ENCODE peak calls at places on chromosomes 13 and 19, in six cellular contexts. Q is glutamatergic neuron, W is activated T-cell treated with anti-CD3 and anti-CD28 coated beads for 1 hour, M is AG09319, D is glomerular endothelial cell, H is right cardiac atrium. G is an unnamed sample.

GRCh38 chr19:9797871-9798270 is 21.0 kb downstream of the FBXL12 start:
- DNase-seq in D (no peak), H (no peak), Q (no peak), M (no peak), W (no peak), G (no peak)

GRCh38 chr19:48844472-48844871 is 8.2 kb upstream of the HSD17B14 start:
- DNase-seq in M (no peak), D (no peak), W (no peak), H (no peak), Q (no peak), G (no peak)

GRCh38 chr13:98273824-98274786 is 97.0 kb upstream of the RNF113B start:
- DNase-seq in W (no peak), Q (peak), M (no peak), H (no peak), D (no peak), G (no peak)

GRCh38 chr13:111038887-111039286 is 76.2 kb upstream of the ARHGEF7 start:
- DNase-seq in H (no peak), Q (no peak), M (no peak), D (no peak), W (no peak), G (no peak)

GRCh38 chr19:5804516-5805464 is at the start of gene NRTN:
- DNase-seq in Q (peak), M (no peak), H (peak), W (peak), D (no peak), G (peak)

GRCh38 chr19:57110592-57111328 is 9.0 kb upstream of the USP29 start:
- DNase-seq in D (no peak), Q (no peak), M (no peak), H (no peak), W (no peak), G (no peak)

GRCh38 chr19:43474986-43475705 is 9.7 kb upstream of the LYPD3 start:
- DNase-seq in D (peak), H (peak), M (peak), W (peak), Q (peak), G (peak)

GRCh38 chr13:32917504-32917903 is 98.7 kb upstream of the KL start:
- DNase-seq in H (no peak), M (no peak), D (no peak), W (no peak), Q (no peak), G (no peak)

GRCh38 chr19:13428352-13428751 is 77.9 kb downstream of the CACNA1A start:
- DNase-seq in H (no peak), M (no peak), W (no peak), D (no peak), Q (peak), G (peak)

GRCh38 chr19:46850228-46851203 is at the start of gene AP2S1:
- DNase-seq in W (peak), M (peak), D (peak), H (peak), Q (peak), G (peak)

GRCh38 chr19:33654840-33655508 is 33.2 kb downstream of the CHST8 start:
- DNase-seq in M (no peak), Q (no peak), H (no peak), D (no peak), W (no peak), G (no peak)

GRCh38 chr13:41465215-41465907 is 8.0 kb downstream of the RGCC start:
- DNase-seq in M (no peak), H (peak), W (peak), Q (no peak), D (peak), G (peak)

GRCh38 chr19:45976180-45976579 is 2.5 kb upstream of the NOVA2 start:
- DNase-seq in D (no peak), W (no peak), M (no peak), Q (peak), H (no peak), G (no peak)

GRCh38 chr13:94548382-94549240 is 47.3 kb downstream of the TGDS start:
- DNase-seq in Q (peak), H (no peak), W (peak), M (no peak), D (no peak), G (peak)

GRCh38 chr19:49613374-49613773 is 22.4 kb downstream of the PRR12 start:
- DNase-seq in M (no peak), H (no peak), Q (no peak), W (no peak), D (no peak), G (peak)

GRCh38 chr19:590396-590745 is 690 bp downstream of the HCN2 start:
- DNase-seq in M (no peak), W (no peak), Q (no peak), D (no peak), H (peak), G (no peak)

G was measured in adrenal gland.